ENCODE peak calls at places on chromosomes 12 and 14, in eight cellular contexts. D is astrocyte, R is endodermal cell, A is GM23248, S is colonic mucosa, Q is HCT116, F is mesendoderm, I is MM.1S. B is an unnamed sample. For H3K27me3, the result is how much of the 10 kb centered on the place peaks cover.

GRCh38 chr12:120690978-120691377 is 4.0 kb downstream of the MLEC start:
- DNase-seq in D (no peak), R (no peak), A (no peak), S (no peak), Q (no peak), F (no peak), I (no peak), B (no peak)

GRCh38 chr14:71460091-71460490 is 472.1 kb upstream of the RGS6 start:
- DNase-seq in D (peak), R (no peak), A (no peak), S (no peak), Q (no peak), F (no peak), I (no peak), B (peak)

GRCh38 chr12:54300732-54301427 is at the start of gene NFE2:
- DNase-seq in D (peak), R (peak), A (peak), S (peak), Q (no peak), F (peak), I (peak), B (no peak)

GRCh38 chr14:88181072-88181471 is 142.0 kb downstream of the KCNK10 start:
- DNase-seq in D (no peak), R (peak), A (no peak), S (no peak), Q (no peak), F (peak), I (no peak), B (no peak)

GRCh38 chr12:88638388-88638787 is 58.1 kb upstream of the KITLG start:
- DNase-seq in D (no peak), R (no peak), A (peak), S (no peak), Q (no peak), F (no peak), I (no peak), B (no peak)

GRCh38 chr14:100546051-100546443 is 41.2 kb downstream of the BEGAIN start:
- DNase-seq in D (no peak), R (no peak), A (no peak), S (peak), Q (no peak), F (no peak), I (no peak), B (no peak)

GRCh38 chr12:116910645-116911449 is at the start of gene FBXW8:
- DNase-seq in D (peak), R (peak), A (peak), S (peak), Q (peak), F (peak), I (peak), B (no peak)

GRCh38 chr12:108826115-108826806 is 31.1 kb downstream of the SSH1 start:
- DNase-seq in D (peak), R (no peak), A (peak), S (peak), Q (no peak), F (peak), I (peak), B (no peak)

GRCh38 chr12:32499048-32499447 is 99.7 kb downstream of the FGD4 start:
- DNase-seq in D (no peak), R (no peak), A (peak), S (no peak), Q (no peak), F (no peak), I (no peak), B (no peak)

GRCh38 chr12:70643927-70644326 is 6.7 kb upstream of the PTPRB start:
- DNase-seq in D (no peak), R (no peak), A (no peak), S (no peak), Q (no peak), F (no peak), I (peak), B (no peak)

GRCh38 chr12:101695698-101696097 is 1.7 kb upstream of the CHPT1 start:
- DNase-seq in D (peak), R (no peak), A (peak), S (no peak), Q (no peak), F (no peak), I (no peak), B (no peak)

GRCh38 chr14:51529731-51530130 is 122.0 kb upstream of the FRMD6 start:
- DNase-seq in D (no peak), R (no peak), A (no peak), S (no peak), Q (no peak), F (no peak), I (no peak), B (no peak)

GRCh38 chr12:127165567-127166392 is 1101.2 kb upstream of the TMEM132C start:
- DNase-seq in D (peak), R (peak), A (peak), S (peak), Q (peak), F (peak), I (peak), B (no peak)

GRCh38 chr14:70886421-70887206 is 20.6 kb upstream of the PCNX1 start:
- DNase-seq in D (no peak), R (no peak), A (no peak), S (no peak), Q (no peak), F (peak), I (peak), B (no peak)

GRCh38 chr14:93081875-93082570 is 33.7 kb downstream of the ITPK1 start:
- DNase-seq in D (no peak), R (no peak), A (no peak), S (no peak), Q (no peak), F (no peak), I (no peak), B (no peak)

GRCh38 chr12:14833952-14834351 is 9.4 kb downstream of the ART4 start:
- DNase-seq in D (peak), R (no peak), A (peak), S (no peak), Q (no peak), F (no peak), I (no peak), B (no peak)

GRCh38 chr14:102181187-102181586 is 41.5 kb downstream of the WDR20 start:
- DNase-seq in D (no peak), R (no peak), A (no peak), S (no peak), Q (no peak), F (no peak), I (no peak), B (no peak)

GRCh38 chr14:101836131-101836530 is 74.6 kb downstream of the PPP2R5C start:
- DNase-seq in D (no peak), R (no peak), A (peak), S (no peak), Q (no peak), F (no peak), I (no peak), B (no peak)

GRCh38 chr14:100533647-100534485 is 53.4 kb downstream of the BEGAIN start:
- DNase-seq in D (no peak), R (no peak), A (peak), S (peak), Q (no peak), F (no peak), I (no peak), B (no peak)

GRCh38 chr14:58501214-58501816 is 73.8 kb downstream of the KIAA0586 start:
- DNase-seq in D (peak), R (no peak), A (peak), S (peak), Q (peak), F (peak), I (peak), B (peak)

GRCh38 chr12:31970199-31970598 is 11.0 kb downstream of the RESF1 start:
- DNase-seq in D (no peak), R (no peak), A (no peak), S (no peak), Q (no peak), F (no peak), I (no peak), B (no peak)

GRCh38 chr12:11133816-11134215 is 628 bp downstream of the TAS2R30 start:
- DNase-seq in D (no peak), R (no peak), A (no peak), S (no peak), Q (no peak), F (no peak), I (no peak), B (no peak)

DNA sequence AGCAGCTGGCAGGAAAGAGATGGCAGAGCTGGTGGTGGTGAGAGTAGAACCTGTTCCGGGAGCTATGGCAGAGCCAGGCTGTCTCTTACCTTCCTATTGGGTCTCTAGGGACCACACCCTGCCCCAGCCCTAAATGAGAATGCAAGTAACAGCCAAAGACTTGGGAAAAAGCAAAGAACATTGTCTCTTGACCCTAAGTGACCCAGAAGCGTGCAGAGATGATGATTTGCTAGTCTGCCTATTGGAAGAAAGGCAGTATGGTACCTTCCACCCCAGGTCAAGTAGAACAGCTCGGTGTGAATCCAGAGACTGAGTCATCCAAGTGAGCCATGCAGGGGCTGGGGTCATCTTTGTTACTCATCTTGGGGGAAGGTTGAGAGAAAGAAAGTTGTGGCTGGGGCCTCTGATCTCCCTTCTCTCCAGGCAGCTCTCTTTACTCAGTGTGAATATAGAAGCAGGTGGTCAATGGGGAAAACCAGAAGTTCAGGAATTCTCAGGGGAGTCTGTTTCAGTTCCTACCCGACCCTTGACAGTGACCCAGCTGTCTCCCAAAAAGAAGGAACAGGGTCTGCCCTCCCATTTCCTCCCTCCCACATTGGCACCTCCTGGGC is 1.7 kb downstream of the BLOC1S1 start:
- DNase-seq in D (peak), R (no peak), A (peak), S (peak), Q (no peak), F (peak), I (no peak), B (no peak)
- H3K9ac ChIP-seq in D (peak), R (no peak), A (peak), S (no peak), Q (peak), F (peak), I (peak), B (peak)

GRCh38 chr12:114451657-114452056 is 45.7 kb upstream of the TBX5 start:
- DNase-seq in D (no peak), R (no peak), A (no peak), S (no peak), Q (no peak), F (no peak), I (no peak), B (no peak)
- H3K27me3 ChIP-seq in D (under half), R (half or more), A (under half), S (under half), Q (under half), F (under half), I (under half), B (under half)

DNA sequence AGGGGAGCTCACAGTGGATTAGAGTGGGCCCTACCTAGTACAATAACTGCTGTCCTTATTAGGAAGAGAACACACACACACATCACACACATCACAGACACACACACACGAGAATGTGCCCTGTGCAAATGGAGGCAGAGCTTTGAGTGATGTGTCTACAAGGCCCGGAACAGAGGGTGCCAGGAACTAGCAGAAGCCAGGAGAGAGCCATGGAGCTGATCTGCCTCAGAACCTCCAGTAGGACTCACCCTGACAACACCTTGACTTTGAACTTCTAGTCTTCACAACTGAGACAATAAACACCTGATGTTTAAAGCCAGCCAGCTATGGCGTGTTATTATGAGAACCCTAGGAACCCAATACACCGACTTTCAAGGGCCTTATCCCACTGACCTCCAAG is 29.7 kb upstream of the FKBP4 start:
- DNase-seq in D (no peak), R (no peak), A (no peak), S (no peak), Q (no peak), F (no peak), I (no peak), B (no peak)
- H3K9ac ChIP-seq in D (no peak), R (no peak), A (no peak), S (no peak), Q (no peak), F (no peak), I (no peak), B (no peak)

GRCh38 chr14:76089575-76089974 is 62.1 kb upstream of the GPATCH2L start:
- DNase-seq in D (no peak), R (no peak), A (no peak), S (no peak), Q (no peak), F (no peak), I (no peak), B (no peak)
- H3K27me3 ChIP-seq in D (under half), R (under half), A (under half), S (under half), Q (under half), F (under half), I (under half), B (under half)

GRCh38 chr14:56886471-56887062 is 76.3 kb upstream of the OTX2 start:
- DNase-seq in D (no peak), R (no peak), A (no peak), S (no peak), Q (no peak), F (no peak), I (no peak), B (no peak)
- H3K9ac ChIP-seq in D (no peak), R (no peak), A (no peak), S (no peak), Q (no peak), F (no peak), I (no peak), B (no peak)